ENCODE peak calls at places on chromosomes 12 and 14, in four cellular contexts. P is occipital lobe, E is endothelial cell, W is fibroblast of lung. R is an unnamed sample.

GRCh38 chr12:45670339-45671065 is 59.0 kb upstream of the ARID2 start:
- DNase-seq in P (no peak), E (no peak), W (no peak), R (no peak)

GRCh38 chr12:62751844-62752155 is 183.2 kb downstream of the PPM1H start:
- DNase-seq in P (no peak), E (no peak), W (no peak), R (no peak)

GRCh38 chr12:109182041-109182839 is 65.9 kb downstream of the ACACB start:
- DNase-seq in P (no peak), E (no peak), W (peak), R (no peak)

GRCh38 chr12:68264175-68264863 is 10.9 kb upstream of the IL22 start:
- DNase-seq in P (no peak), E (no peak), W (peak), R (no peak)

GRCh38 chr14:78849952-78850351 is 679.8 kb downstream of the NRXN3 start:
- DNase-seq in P (no peak), E (no peak), W (no peak), R (no peak)

GRCh38 chr14:99930420-99931274 is 134.6 kb upstream of the EVL start:
- DNase-seq in P (no peak), E (no peak), W (peak), R (no peak)

GRCh38 chr14:83478741-83479140 is 1945.1 kb upstream of the SEL1L start:
- DNase-seq in P (no peak), E (no peak), W (peak), R (no peak)

GRCh38 chr12:92078167-92079053 is 67.2 kb downstream of the BTG1 start:
- DNase-seq in P (peak), E (no peak), W (peak), R (no peak)

GRCh38 chr12:14272954-14273910 is 92.2 kb upstream of the ATF7IP start:
- DNase-seq in P (no peak), E (no peak), W (peak), R (no peak)

GRCh38 chr12:18160901-18161300 is 70.9 kb upstream of the RERGL start:
- DNase-seq in P (no peak), E (no peak), W (no peak), R (no peak)

GRCh38 chr12:128266559-128267245 is at the start of gene TMEM132C:
- DNase-seq in P (no peak), E (no peak), W (no peak), R (no peak)

GRCh38 chr14:63933110-63933509 is 80.3 kb downstream of the SYNE2 start:
- DNase-seq in P (no peak), E (no peak), W (no peak), R (no peak)

GRCh38 chr12:123457980-123458779 is at the start of gene SNRNP35:
- DNase-seq in P (peak), E (peak), W (peak), R (peak)

GRCh38 chr14:33259764-33260163 is 321.1 kb downstream of the NPAS3 start:
- DNase-seq in P (no peak), E (no peak), W (no peak), R (no peak)

R was measured in amygdala.